ENCODE peak calls at places on chromosomes 4 and X, in six cellular contexts. U is foreskin fibroblast; P is CD8-positive, alpha-beta T cell; Z is left lung; F is fibroblast of lung; A is cardiac muscle cell. Y is an unnamed sample.
A peak's percentile ranks its signal among the peaks of the same experiment; 100 is the strongest.

GRCh38 chr4:157265281-157265680 is 44.8 kb downstream of the GRIA2 start:
- DNase-seq in U (peak; percentile 73), P (no peak), Z (no peak), F (peak; percentile 42), A (no peak), Y (no peak)

GRCh38 chr4:25913056-25913850 is 767 bp upstream of the SMIM20 start:
- DNase-seq in U (peak; percentile 67), P (peak; percentile 35), Z (peak; percentile 82), F (no peak), A (no peak), Y (peak; percentile 38)

GRCh38 chr4:42646013-42646784 is 10.7 kb downstream of the ATP8A1 start:
- DNase-seq in U (no peak), P (no peak), Z (no peak), F (no peak), A (no peak), Y (no peak)

GRCh38 chrX:107731831-107732502 is 43.6 kb downstream of the TSC22D3 start:
- DNase-seq in U (peak; percentile 87), P (no peak), Z (peak; percentile 84), F (peak; percentile 79), A (peak; percentile 97), Y (no peak)

GRCh38 chrX:24125028-24125612 is 24.4 kb upstream of the ZFX start:
- DNase-seq in U (no peak), P (no peak), Z (no peak), F (no peak), A (no peak), Y (no peak)

GRCh38 chr4:98564847-98565246 is 93.6 kb downstream of the TSPAN5 start:
- DNase-seq in U (no peak), P (no peak), Z (no peak), F (peak; percentile 71), A (no peak), Y (no peak)

GRCh38 chr4:168688584-168688983 is 191.7 kb downstream of the PALLD start:
- DNase-seq in U (no peak), P (no peak), Z (no peak), F (peak; percentile 46), A (no peak), Y (no peak)

GRCh38 chrX:121000589-121000988 is 15.0 kb upstream of the CT47A1 start:
- DNase-seq in U (peak; percentile 12), P (no peak), Z (no peak), F (peak; percentile 9), A (peak; percentile 59), Y (no peak)

GRCh38 chr4:1727117-1728031 is 6.1 kb downstream of the TACC3 start:
- DNase-seq in U (peak; percentile 71), P (no peak), Z (peak; percentile 94), F (peak; percentile 88), A (peak; percentile 82), Y (no peak)

GRCh38 chr4:972651-973424 is 531 bp downstream of the DGKQ start:
- DNase-seq in U (peak; percentile 62), P (peak; percentile 46), Z (peak; percentile 88), F (no peak), A (peak; percentile 19), Y (no peak)

GRCh38 chrX:45781901-45782553 is 581.4 kb upstream of the DIPK2B start:
- DNase-seq in U (peak; percentile 86), P (no peak), Z (no peak), F (peak; percentile 70), A (peak; percentile 69), Y (no peak)

DNA sequence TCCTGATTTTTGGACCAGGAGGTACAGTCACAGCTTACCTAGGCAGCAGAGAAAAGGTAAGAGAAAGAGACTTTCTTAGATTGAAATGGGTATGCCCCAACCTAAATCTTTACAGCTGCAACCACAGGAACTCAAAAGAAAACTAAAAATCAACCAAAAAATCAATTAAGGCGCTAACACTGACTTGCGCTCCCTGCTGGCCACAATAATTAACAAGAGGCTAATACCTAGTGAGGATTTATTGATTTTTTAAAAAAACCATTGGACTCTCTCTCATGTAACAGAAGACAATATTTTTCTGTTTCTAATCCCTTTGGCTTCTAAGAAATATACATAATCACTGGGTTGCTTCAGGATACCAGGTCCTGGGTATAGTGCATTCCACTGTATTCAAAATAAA is 153.9 kb upstream of the TENM3 start:
- DNase-seq in U (peak; percentile 28), P (no peak), Z (no peak), F (no peak), A (no peak), Y (no peak)
- TF ChIP-seq CTCF in U (no peak), P (no peak), Z (no peak), F (no peak), A (no peak), Y (no peak)

GRCh38 chr4:39435875-39436563 is 22.7 kb downstream of the RPL9 start:
- DNase-seq in U (no peak), P (no peak), Z (no peak), F (no peak), A (no peak), Y (no peak)
- TF ChIP-seq CTCF in U (no peak), P (no peak), Z (no peak), F (no peak), A (no peak), Y (no peak)

DNA sequence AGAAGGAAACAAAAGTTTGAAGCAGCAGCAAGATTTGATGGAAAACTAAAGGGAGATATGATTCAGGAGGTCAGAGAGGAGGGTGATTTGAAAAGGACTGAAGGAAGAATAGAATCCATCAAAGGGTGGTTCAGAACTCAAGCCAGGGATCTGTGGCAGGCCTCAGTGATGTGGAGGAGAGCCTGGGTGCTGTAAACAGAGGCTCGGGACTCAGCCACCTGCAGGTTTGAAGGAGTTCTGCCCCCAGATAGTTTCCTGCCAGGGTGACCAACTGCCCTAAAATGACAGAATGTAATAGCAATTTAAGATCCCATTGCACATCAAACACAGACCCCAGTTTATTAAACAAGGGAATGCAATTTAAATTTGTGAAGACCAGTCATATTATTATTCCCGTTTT is 204.0 kb upstream of the FAT1 start:
- DNase-seq in U (no peak), P (no peak), Z (no peak), F (no peak), A (no peak), Y (no peak)
- TF ChIP-seq CTCF in U (no peak), P (no peak), Z (no peak), F (no peak), A (no peak), Y (no peak)

DNA sequence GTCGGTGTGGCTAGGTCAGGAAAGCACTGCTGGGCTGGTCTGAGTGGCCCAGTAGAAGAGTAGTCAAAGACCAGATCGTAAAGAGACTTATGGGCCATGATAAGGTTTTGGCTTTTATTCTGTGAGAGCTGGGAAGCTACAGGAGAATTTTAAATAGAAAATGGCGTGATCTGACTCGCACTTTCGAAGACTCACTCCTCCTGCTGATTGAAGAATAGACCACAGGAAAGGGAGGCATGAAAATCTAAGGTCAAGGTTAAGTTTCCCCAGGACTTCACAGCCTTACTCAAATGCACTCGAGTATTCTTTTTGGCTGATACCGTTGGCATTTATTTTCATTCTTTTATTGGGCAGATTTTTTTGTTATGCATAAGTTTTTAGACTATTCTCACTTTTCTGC is 231.4 kb upstream of the ANKRD50 start:
- DNase-seq in U (no peak), P (no peak), Z (no peak), F (no peak), A (no peak), Y (no peak)
- TF ChIP-seq CTCF in U (no peak), P (no peak), Z (no peak), F (no peak), A (no peak), Y (no peak)

GRCh38 chr4:136687118-136687517 is 845.2 kb downstream of the PCDH18 start:
- DNase-seq in U (no peak), P (no peak), Z (no peak), F (no peak), A (peak; percentile 6), Y (no peak)
- TF ChIP-seq CTCF in U (no peak), P (no peak), Z (no peak), F (no peak), A (peak; percentile 31), Y (no peak)

GRCh38 chr4:113086172-113086695 is 36.8 kb downstream of the ANK2 start:
- DNase-seq in U (peak; percentile 41), P (no peak), Z (no peak), F (no peak), A (peak; percentile 4), Y (no peak)
- TF ChIP-seq CTCF in U (no peak), P (no peak), Z (no peak), F (no peak), A (no peak), Y (no peak)

DNA sequence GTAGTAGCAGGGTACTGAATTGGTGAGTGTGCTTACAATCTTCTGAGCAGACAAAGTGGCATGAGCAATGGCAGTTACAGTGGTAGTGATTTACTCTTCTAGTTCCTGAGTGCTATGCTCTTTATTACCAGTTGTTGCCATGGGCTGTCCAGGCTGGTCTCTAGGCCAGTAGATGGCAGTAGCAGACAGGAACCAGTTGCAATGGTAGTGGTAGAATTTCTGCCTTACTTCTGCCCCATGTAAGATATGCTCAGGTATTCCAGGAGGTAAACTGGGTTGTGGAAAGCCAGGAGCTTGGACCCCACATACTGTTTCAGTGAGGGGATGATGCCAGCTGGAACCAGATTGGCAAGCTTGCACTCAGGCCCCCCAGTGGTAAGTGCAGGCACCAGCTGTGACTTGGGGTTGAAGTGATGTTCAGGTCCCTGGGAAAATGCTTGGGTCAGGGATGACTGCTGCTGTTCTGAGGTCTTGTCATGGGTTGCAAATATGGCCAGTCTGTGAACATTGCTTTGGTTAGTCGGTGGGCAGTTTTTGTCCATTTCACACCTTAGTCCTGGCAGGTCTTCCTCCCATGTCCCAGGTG is 63.0 kb upstream of the ZXDB start:
- DNase-seq in U (peak; percentile 0), P (no peak), Z (no peak), F (no peak), A (no peak), Y (no peak)
- TF ChIP-seq CTCF in U (peak; percentile 22), P (no peak), Z (no peak), F (peak; percentile 13), A (no peak), Y (no peak)

GRCh38 chrX:15570145-15570544 is 30.6 kb downstream of the ACE2 start:
- DNase-seq in U (no peak), P (no peak), Z (no peak), F (no peak), A (no peak), Y (no peak)
- TF ChIP-seq CTCF in U (no peak), P (no peak), Z (no peak), F (no peak), A (no peak), Y (no peak)